ENCODE peak calls at places on chromosomes 11 and 22, in four cellular contexts. C is CD4-positive, CD25-positive, alpha-beta regulatory T cell; V is stimulated activated CD4-positive, alpha-beta T cell treated with anti-CD3 and anti-CD28 coated beads, Interleukin-15, amount 100 ng/mL, for 24 hours; G is CD4-positive, alpha-beta T cell. N is an unnamed sample.

GRCh38 chr11:65298131-65298535 is 16.5 kb upstream of the CDC42EP2 start:
- DNase-seq in C (no peak), V (no peak), G (no peak), N (peak)

GRCh38 chr22:22348127-22348814 is 103.7 kb downstream of the VPREB1 start:
- DNase-seq in C (no peak), V (no peak), G (no peak), N (peak)

GRCh38 chr11:11620966-11621880 is 582 bp downstream of the GALNT18 start:
- DNase-seq in C (no peak), V (peak), G (no peak), N (peak)

GRCh38 chr11:114060402-114061052 is 1.0 kb downstream of the ZBTB16 start:
- DNase-seq in C (no peak), V (peak), G (no peak), N (no peak)

GRCh38 chr11:2888266-2888968 is 2.8 kb upstream of the CDKN1C start:
- DNase-seq in C (peak), V (peak), G (peak), N (peak)

GRCh38 chr11:115100706-115101105 is 403.5 kb downstream of the CADM1 start:
- DNase-seq in C (no peak), V (no peak), G (no peak), N (no peak)

GRCh38 chr22:19871845-19872778 is 17.4 kb upstream of the GNB1L start:
- DNase-seq in C (no peak), V (peak), G (no peak), N (no peak)

GRCh38 chr11:122661182-122661945 is 5.8 kb downstream of the UBASH3B start:
- DNase-seq in C (no peak), V (no peak), G (no peak), N (no peak)

GRCh38 chr11:64629796-64630562 is 39.0 kb downstream of the SLC22A12 start:
- DNase-seq in C (no peak), V (no peak), G (no peak), N (no peak)

GRCh38 chr22:40112595-40112994 is 65.1 kb upstream of the TNRC6B start:
- DNase-seq in C (no peak), V (no peak), G (no peak), N (no peak)

GRCh38 chr22:21102659-21103267 is 57.0 kb downstream of the LRRC74B start:
- DNase-seq in C (peak), V (peak), G (peak), N (peak)

GRCh38 chr22:49497266-49497665 is 330.4 kb downstream of the BRD1 start:
- DNase-seq in C (no peak), V (no peak), G (no peak), N (no peak)

GRCh38 chr11:130389315-130389935 is 39.0 kb downstream of the ADAMTS8 start:
- DNase-seq in C (no peak), V (no peak), G (no peak), N (peak)

GRCh38 chr11:24622262-24622661 is 125.4 kb downstream of the LUZP2 start:
- DNase-seq in C (no peak), V (no peak), G (no peak), N (no peak)

GRCh38 chr22:20781272-20781990 is 7.5 kb downstream of the SERPIND1 start:
- DNase-seq in C (no peak), V (peak), G (no peak), N (no peak)

GRCh38 chr22:17830041-17830961 is 56.0 kb upstream of the BID start:
- DNase-seq in C (peak), V (peak), G (peak), N (peak)

GRCh38 chr11:45675646-45676045 is 10.2 kb upstream of the CHST1 start:
- DNase-seq in C (no peak), V (no peak), G (no peak), N (no peak)

GRCh38 chr11:11661356-11662040 is 39.7 kb upstream of the GALNT18 start:
- DNase-seq in C (no peak), V (no peak), G (no peak), N (no peak)

GRCh38 chr11:31608995-31609394 is 99.4 kb downstream of the ELP4 start:
- DNase-seq in C (no peak), V (no peak), G (no peak), N (no peak)

GRCh38 chr11:133065847-133066485 is 466.3 kb downstream of the OPCML start:
- DNase-seq in C (no peak), V (no peak), G (no peak), N (no peak)

GRCh38 chr11:128328955-128329551 is 258.3 kb downstream of the ETS1 start:
- DNase-seq in C (peak), V (peak), G (peak), N (peak)

GRCh38 chr11:108536783-108537182 is 38.6 kb upstream of the POGLUT3 start:
- DNase-seq in C (no peak), V (no peak), G (no peak), N (no peak)

GRCh38 chr11:72216638-72217037 is at the start of gene FOLR2:
- DNase-seq in C (no peak), V (no peak), G (no peak), N (no peak)

GRCh38 chr11:793556-793955 is 3.7 kb upstream of the CEND1 start:
- DNase-seq in C (no peak), V (no peak), G (no peak), N (no peak)

GRCh38 chr11:12007769-12008737 is at the start of gene DKK3:
- DNase-seq in C (no peak), V (peak), G (no peak), N (no peak)

GRCh38 chr11:19552100-19552499 is 160.5 kb upstream of the NAV2 start:
- DNase-seq in C (no peak), V (no peak), G (no peak), N (no peak)

GRCh38 chr11:64234840-64235379 is 526 bp downstream of the VEGFB start:
- DNase-seq in C (peak), V (peak), G (no peak), N (no peak)

GRCh38 chr22:46681010-46681409 is 57.0 kb downstream of the CERK start:
- DNase-seq in C (no peak), V (peak), G (no peak), N (no peak)

GRCh38 chr11:77884186-77884828 is 63.4 kb downstream of the AAMDC start:
- DNase-seq in C (no peak), V (no peak), G (no peak), N (peak)

GRCh38 chr11:1750481-1750839 is at the start of gene IFITM10:
- DNase-seq in C (no peak), V (no peak), G (no peak), N (peak)

GRCh38 chr11:78038697-78039313 is 15.7 kb upstream of the KCTD14 start:
- DNase-seq in C (no peak), V (no peak), G (no peak), N (peak)

GRCh38 chr11:43734256-43734655 is 53.7 kb downstream of the HSD17B12 start:
- DNase-seq in C (no peak), V (no peak), G (no peak), N (no peak)

GRCh38 chr11:119797137-119797611 is 68.2 kb upstream of the NECTIN1 start:
- DNase-seq in C (no peak), V (no peak), G (no peak), N (no peak)

GRCh38 chr11:95074806-95075563 is 8.3 kb downstream of the SRSF8 start:
- DNase-seq in C (no peak), V (no peak), G (no peak), N (peak)

GRCh38 chr22:33838644-33839043 is 81.6 kb downstream of the LARGE1 start:
- DNase-seq in C (no peak), V (no peak), G (no peak), N (no peak)